ENCODE peak calls at places on chromosomes 7 and 10, in six cellular contexts. V, Q, L, A, H and N are unnamed samples.

GRCh38 chr7:130141161-130141857 is 63.9 kb downstream of the TMEM209 start:
- DNase-seq in Q (no peak), L (peak), V (no peak), H (peak), A (peak), N (peak)

GRCh38 chr10:68594405-68594804 is 34.3 kb downstream of the TET1 start:
- DNase-seq in H (peak), L (peak), Q (no peak), V (no peak), A (no peak), N (peak)

GRCh38 chr10:78301891-78302738 is 268.5 kb downstream of the RPS24 start:
- DNase-seq in Q (peak), V (no peak), H (no peak), L (peak), A (peak), N (no peak)

GRCh38 chr7:79176859-79177477 is 276.5 kb downstream of the MAGI2 start:
- DNase-seq in H (peak), L (peak), A (no peak), V (no peak), Q (peak), N (peak)

GRCh38 chr10:69829792-69830191 is 28.1 kb downstream of the COL13A1 start:
- DNase-seq in L (no peak), H (no peak), A (no peak), Q (no peak), V (no peak), N (no peak)

GRCh38 chr7:28180364-28181147 is at the start of gene JAZF1:
- DNase-seq in A (peak), L (peak), V (peak), H (peak), Q (no peak), N (peak)

GRCh38 chr7:144775735-144776134 is 60.1 kb downstream of the TPK1 start:
- DNase-seq in V (no peak), Q (no peak), H (no peak), A (no peak), L (no peak), N (no peak)

GRCh38 chr7:135808206-135808605 is 59.6 kb upstream of the FAM180A start:
- DNase-seq in H (no peak), V (no peak), Q (no peak), A (peak), L (no peak), N (no peak)

GRCh38 chr10:79397575-79398303 is 47.7 kb downstream of the ZCCHC24 start:
- DNase-seq in H (peak), L (peak), V (no peak), Q (no peak), A (no peak), N (peak)

DNA sequence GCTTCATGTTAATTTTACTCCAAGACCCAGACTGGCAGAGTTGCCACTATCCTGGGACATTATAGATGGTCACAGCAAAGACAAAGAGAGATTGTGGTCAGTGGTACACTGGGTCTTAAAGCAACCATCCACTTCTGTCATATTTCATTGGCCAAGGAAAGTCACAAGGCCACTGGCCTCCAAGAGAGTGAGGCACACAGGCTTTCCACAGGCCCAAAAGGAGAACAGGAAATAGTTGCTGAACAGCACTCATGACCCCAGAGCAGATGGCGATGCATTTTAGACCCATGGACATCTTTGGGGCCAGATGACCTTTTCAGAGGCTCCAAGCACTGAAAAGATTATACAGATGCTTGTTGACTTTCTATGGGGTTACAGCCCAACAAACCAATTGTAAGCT is 97.4 kb downstream of the ARID5B start:
- DNase-seq in V (no peak), L (no peak), Q (no peak), A (no peak), H (no peak), N (no peak)
- H3K4me3 ChIP-seq in V (no peak), L (no peak), Q (no peak), A (no peak), H (no peak), N (no peak)

GRCh38 chr7:20831976-20832375 is 45.3 kb upstream of the SP8 start:
- DNase-seq in V (no peak), H (no peak), Q (no peak), L (no peak), A (no peak), N (no peak)

GRCh38 chr7:20835111-20835750 is 48.5 kb upstream of the SP8 start:
- DNase-seq in Q (no peak), L (no peak), V (no peak), H (no peak), A (no peak), N (no peak)

GRCh38 chr7:20839196-20839735 is 52.6 kb upstream of the SP8 start:
- DNase-seq in V (no peak), L (no peak), H (no peak), A (no peak), Q (no peak), N (no peak)

GRCh38 chr7:20831451-20831850 is 44.8 kb upstream of the SP8 start:
- DNase-seq in L (no peak), H (no peak), A (no peak), Q (no peak), V (no peak), N (no peak)

DNA sequence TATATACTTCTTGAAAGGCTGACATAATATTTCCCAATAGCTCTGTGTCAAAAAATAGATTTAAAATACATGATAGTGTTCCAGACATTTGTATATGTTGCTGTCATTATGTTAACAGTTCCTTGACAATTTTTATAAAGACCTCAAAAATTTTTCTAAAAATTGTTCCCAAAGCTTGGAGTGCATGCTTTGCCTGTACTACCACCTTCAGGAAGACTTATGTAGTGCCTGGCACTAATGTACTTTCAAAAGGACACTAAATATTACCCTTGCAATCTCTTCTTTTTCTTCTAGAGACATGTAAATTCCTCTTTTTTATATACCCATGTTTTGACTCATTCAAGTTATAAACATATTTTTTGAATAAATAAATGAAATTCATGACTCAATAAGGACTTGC is 48.0 kb upstream of the SP8 start:
- DNase-seq in V (no peak), A (no peak), H (no peak), Q (no peak), L (no peak), N (no peak)
- TF ChIP-seq CTCF in V (peak), A (no peak), H (no peak), Q (no peak), L (peak), N (peak)

GRCh38 chr10:122114156-122114747 is 125.3 kb downstream of the TACC2 start:
- DNase-seq in L (no peak), H (peak), A (no peak), V (no peak), Q (no peak), N (no peak)
- H3K4me3 ChIP-seq in L (peak), H (peak), A (peak), V (no peak), Q (peak), N (peak)

GRCh38 chr10:5449227-5449626 is 36.9 kb downstream of the NET1 start:
- DNase-seq in Q (no peak), A (no peak), V (no peak), L (no peak), H (no peak), N (no peak)
- TF ChIP-seq CTCF in Q (no peak), A (no peak), V (no peak), L (no peak), H (no peak), N (no peak)

DNA sequence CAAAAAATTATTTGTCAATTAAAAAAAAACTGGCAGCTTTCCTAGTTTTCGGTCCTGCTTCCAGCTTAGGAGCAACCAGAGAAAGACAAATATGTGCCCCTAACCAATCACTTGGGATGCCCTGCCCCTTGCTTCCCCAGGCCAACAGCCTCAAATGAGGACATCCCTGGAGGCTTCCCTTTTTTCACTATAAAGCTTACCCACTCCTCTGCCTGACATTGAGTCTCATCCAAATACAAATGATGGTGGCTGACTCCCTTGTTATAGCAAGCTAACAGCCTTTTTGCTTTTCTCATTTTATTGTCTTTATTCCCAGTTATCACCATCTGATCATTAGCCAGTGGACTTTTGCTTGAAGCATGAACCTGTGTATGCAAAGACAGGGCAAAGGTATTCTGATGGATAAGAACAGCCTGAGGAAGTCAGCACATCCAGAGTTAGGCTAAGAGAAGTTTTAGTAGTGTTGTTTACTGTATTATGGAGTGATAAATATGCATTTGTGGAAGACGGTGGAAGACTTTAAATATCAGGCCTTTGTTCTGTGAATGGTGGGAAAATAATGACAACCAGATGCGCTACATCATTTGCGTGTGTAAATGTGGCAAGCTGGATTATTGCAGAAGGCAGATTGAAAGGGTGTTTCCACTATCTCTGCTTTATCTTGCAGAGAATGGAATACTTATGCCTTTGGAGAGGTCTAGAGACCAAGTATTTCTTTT is 1.7 kb upstream of the CCM2 start:
- DNase-seq in Q (no peak), L (no peak), V (no peak), H (no peak), A (no peak), N (no peak)
- H3K4me3 ChIP-seq in Q (peak), L (no peak), V (peak), H (no peak), A (no peak), N (no peak)

DNA sequence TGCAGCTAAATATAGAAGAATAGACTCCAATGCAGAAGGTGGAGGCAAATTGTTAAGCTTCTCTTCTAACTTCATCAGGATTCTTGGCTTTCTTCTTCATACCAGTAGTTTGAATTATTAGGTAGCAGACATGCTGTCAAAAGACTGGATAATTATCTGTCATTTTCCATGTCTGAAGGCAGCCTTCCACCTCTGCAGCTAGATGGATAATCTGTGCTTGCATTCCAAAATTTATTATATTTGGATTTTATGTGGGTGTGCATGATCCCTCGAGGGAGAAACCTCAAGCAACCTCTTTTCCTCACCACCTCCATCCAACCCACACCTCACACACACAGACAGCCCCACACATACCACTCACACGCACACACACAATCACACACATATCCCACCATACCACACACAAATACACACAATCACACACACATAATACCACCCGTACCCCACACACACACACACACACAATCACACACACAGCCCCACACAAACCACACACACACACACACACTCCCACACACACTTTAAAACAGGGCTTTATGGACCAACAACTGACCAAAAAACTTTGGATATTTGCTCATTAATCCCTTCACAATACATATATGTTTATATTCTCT is 145.0 kb downstream of the C7orf25 start:
- DNase-seq in H (no peak), V (no peak), L (no peak), A (no peak), Q (no peak), N (no peak)
- TF ChIP-seq CTCF in H (no peak), V (no peak), L (no peak), A (no peak), Q (no peak), N (no peak)

DNA sequence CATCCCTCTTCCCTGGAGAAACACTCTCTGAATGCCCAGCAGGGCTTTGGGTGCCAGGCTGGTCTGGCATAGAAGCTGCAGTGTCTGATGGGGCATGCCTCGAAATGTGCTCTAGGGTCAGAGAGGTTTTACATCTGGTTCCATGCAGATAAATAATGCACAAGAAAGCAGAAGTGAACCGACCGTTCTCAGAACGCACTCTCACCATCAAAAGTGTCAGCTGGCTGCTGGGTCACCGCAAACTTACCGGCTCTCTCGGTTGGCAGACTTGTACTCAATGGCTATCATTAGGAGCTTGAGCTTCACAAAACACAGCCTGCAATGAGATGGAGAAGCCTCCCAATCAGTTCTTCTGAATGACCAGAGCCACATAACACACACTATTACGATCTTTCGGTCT is 610.0 kb downstream of the KCNMA1 start:
- DNase-seq in A (no peak), L (no peak), H (no peak), Q (no peak), V (peak), N (no peak)
- H3K4me3 ChIP-seq in A (no peak), L (no peak), H (no peak), Q (no peak), V (no peak), N (no peak)

GRCh38 chr7:139081584-139081983 is 27.9 kb downstream of the ZC3HAV1 start:
- DNase-seq in L (no peak), A (no peak), H (no peak), Q (no peak), V (no peak), N (no peak)

GRCh38 chr7:139078911-139079310 is 30.6 kb downstream of the ZC3HAV1 start:
- DNase-seq in V (no peak), L (no peak), H (no peak), A (no peak), Q (no peak), N (no peak)

GRCh38 chr7:139080905-139081304 is 28.6 kb downstream of the ZC3HAV1 start:
- DNase-seq in A (no peak), H (no peak), L (no peak), Q (no peak), V (no peak), N (no peak)

GRCh38 chr7:139078399-139078798 is 31.1 kb downstream of the ZC3HAV1 start:
- DNase-seq in V (no peak), Q (no peak), A (no peak), H (no peak), L (no peak), N (peak)

GRCh38 chr7:139079861-139080260 is 29.7 kb downstream of the ZC3HAV1 start:
- DNase-seq in H (no peak), V (no peak), A (no peak), Q (no peak), L (no peak), N (no peak)
- TF ChIP-seq CTCF in H (no peak), V (no peak), A (no peak), Q (no peak), L (no peak), N (no peak)

DNA sequence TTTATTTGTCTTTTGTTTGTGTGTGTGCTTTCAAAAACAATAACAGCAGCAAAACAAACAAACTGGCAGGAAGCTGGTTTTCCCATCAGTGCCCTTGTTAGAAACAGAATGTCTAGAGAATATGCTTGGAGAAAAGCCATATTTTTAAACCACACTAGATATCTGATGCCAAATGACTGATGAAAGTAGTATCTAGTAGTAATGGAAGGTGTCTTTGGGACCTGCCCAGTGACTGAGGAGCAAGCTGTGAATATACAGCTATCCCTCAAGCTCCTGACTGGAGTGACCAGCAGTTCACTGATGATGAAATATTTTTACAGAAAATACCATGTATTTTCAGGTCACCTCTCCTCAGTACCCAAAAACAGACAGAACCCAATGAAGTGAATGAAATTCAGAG is 956 bp downstream of the PDE1C start:
- DNase-seq in L (no peak), A (no peak), V (no peak), H (no peak), Q (no peak), N (no peak)
- H3K4me3 ChIP-seq in L (no peak), A (no peak), V (no peak), H (peak), Q (no peak), N (no peak)

DNA sequence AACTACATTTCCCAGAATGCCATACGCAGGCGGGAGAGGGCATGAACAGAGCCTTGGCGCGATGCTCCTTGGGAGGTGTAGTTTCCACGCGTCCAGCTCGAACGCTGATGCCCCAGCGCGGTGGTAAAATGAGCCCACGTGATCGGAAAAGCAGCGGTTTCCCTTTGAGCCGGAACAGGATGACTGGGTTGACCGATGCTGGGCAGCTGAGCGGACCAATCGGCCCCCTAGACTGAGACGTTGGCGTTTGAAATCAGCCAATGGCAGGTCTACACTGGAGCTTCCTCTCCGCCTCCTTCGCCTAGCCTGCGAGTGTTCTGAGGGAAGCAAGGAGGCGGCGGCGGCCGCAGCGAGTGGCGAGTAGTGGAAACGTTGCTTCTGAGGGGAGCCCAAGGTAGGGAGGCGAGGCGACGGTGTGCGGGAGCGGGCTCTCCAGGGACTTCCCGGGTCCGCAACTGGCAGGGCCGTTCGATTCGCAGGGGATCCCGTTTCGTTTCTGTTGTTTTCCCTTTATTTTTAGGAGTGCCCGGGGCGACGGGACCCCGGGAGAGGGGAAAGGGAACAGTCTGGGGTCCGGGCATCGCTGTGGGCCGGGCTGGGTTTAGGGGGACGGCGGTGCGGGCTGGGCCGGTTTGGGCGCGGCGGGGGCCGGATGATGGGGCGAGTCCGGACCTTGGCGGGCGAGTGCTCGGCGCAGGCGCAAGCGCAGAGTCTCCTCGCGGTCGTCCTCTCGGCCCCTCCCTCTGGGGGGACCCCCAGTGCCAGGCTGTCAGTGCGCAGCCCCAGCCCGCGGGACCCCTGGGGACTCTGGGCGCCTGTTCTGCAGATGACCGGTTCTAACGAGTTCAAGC is at the start of gene BUB3:
- DNase-seq in L (peak), A (peak), V (peak), H (peak), Q (peak), N (peak)
- TF ChIP-seq CTCF in L (no peak), A (no peak), V (no peak), H (no peak), Q (peak), N (no peak)